ENCODE peak calls at places on chromosomes 4 and X, in four cellular contexts. T is colonic mucosa, P is GM23248, I is IMR-90. S is an unnamed sample.

GRCh38 chrX:129000797-129001196 is 522.5 kb downstream of the SMARCA1 start:
- DNase-seq in T (no peak), P (no peak), I (no peak), S (no peak)

GRCh38 chrX:153662266-153662665 is 11.3 kb downstream of the PNCK start:
- DNase-seq in T (peak), P (peak), I (peak), S (peak)

GRCh38 chrX:2511326-2511725 is 10.6 kb upstream of the DHRSX start:
- DNase-seq in T (no peak), P (no peak), I (no peak), S (no peak)

GRCh38 chr4:111639876-111640275 is 505.4 kb upstream of the FAM241A start:
- DNase-seq in T (no peak), P (peak), I (peak), S (no peak)

GRCh38 chr4:73411731-73412414 is 7.8 kb downstream of the ALB start:
- DNase-seq in T (no peak), P (no peak), I (no peak), S (no peak)

GRCh38 chrX:18885317-18886004 is 98.5 kb downstream of the PHKA2 start:
- DNase-seq in T (no peak), P (peak), I (peak), S (no peak)

GRCh38 chr4:2908686-2909085 is 54.5 kb downstream of the NOP14 start:
- DNase-seq in T (no peak), P (no peak), I (no peak), S (no peak)

GRCh38 chrX:24259544-24260240 is 54.2 kb downstream of the SUPT20HL2 start:
- DNase-seq in T (peak), P (peak), I (peak), S (peak)

GRCh38 chrX:5113128-5113527 is 1115.5 kb downstream of the NLGN4X start:
- DNase-seq in T (no peak), P (no peak), I (no peak), S (no peak)

GRCh38 chr4:68654946-68655721 is 15.3 kb downstream of the UGT2B15 start:
- DNase-seq in T (no peak), P (no peak), I (no peak), S (no peak)

GRCh38 chrX:19513383-19513782 is 1.9 kb downstream of the MAP3K15 start:
- DNase-seq in T (no peak), P (no peak), I (peak), S (no peak)

GRCh38 chrX:48697182-48697727 is 721 bp downstream of the SUV39H1 start:
- DNase-seq in T (no peak), P (no peak), I (no peak), S (no peak)

GRCh38 chr4:34181891-34182290 is 2062.4 kb downstream of the ARAP2 start:
- DNase-seq in T (no peak), P (peak), I (peak), S (peak)

GRCh38 chrX:30779453-30780030 is 109.5 kb downstream of the TAB3 start:
- DNase-seq in T (no peak), P (no peak), I (no peak), S (no peak)

DNA sequence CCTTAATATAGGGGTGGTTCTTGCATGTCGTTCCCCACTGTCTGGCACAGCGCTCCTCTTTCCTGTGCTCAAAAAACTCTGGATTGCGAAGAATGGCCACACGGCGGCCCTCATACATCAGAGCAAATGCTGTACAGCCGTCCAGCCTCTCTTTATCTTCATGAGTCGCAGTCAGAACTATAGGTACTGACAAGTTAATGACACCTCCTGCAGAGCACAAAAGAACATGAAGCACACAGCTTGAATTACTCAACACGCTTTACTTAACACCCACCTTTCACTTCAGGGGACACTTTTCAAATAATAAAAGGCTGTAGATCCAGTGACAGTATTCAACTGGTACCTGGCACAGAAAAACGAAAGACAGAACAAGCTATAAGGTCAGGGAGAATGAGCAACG is 65.3 kb downstream of the PAPSS1 start:
- DNase-seq in T (no peak), P (no peak), I (no peak), S (no peak)
- H3K9ac ChIP-seq in T (no peak), P (no peak), I (no peak), S (no peak)

DNA sequence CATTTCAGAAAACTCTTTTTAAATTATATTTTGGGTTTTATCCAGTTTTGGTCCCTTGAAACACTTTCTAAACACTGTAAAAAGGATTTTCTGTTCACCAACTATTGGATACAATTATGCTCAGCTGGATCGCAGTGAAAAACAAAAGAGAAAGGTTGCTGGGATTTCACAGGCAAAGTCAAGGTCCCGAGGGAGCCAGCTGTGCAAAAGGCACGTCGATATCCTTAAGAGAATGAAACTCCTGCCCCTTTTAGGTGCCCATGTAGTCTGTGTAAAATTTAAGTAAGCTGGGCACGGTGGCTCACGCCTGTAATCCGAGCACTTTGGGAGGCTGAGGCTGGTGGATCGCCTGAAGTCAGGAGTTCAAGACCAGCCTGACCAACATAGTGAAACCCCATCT is 1018.3 kb upstream of the INTU start:
- DNase-seq in T (no peak), P (no peak), I (no peak), S (no peak)
- H3K9ac ChIP-seq in T (no peak), P (no peak), I (no peak), S (no peak)

DNA sequence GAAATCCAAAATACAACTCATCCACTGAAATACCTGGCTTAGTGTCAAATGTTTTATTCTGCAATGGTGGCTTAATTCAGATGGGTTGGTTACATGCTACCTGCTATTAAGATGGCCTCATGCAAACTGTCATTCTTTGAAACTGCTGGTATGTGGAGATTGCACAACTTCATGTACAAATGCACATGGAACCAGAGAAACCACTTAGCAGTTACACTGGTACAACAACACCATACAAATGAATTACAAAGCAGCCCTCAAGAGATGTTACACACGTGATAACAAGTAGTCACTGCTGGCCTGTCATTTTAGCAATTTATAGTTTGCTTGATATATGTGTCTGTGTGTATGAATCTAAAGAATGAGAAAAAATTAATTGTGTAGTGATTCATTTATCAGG is 84.6 kb upstream of the STS start:
- DNase-seq in T (no peak), P (no peak), I (no peak), S (no peak)
- H3K9ac ChIP-seq in T (no peak), P (no peak), I (no peak), S (no peak)

DNA sequence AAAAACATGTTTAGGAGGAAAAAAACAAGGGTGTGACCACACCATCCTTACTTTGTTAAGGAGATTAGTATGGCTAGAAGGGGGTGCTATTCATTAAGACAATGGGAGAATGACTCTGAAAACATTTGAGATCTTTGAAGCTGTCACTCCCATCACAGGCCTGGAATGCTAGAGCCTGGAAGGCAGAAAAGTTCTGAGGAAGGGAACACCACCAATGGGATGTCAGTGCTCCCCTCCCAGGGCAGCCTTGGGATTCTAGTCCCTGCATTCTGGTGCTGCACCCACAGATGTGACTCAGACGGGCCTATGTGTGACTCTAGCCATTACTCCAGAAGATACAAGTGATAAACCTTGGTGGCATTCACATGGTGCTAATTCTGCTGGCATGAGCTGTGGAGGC is 162.2 kb upstream of the ANXA10 start:
- DNase-seq in T (no peak), P (peak), I (no peak), S (no peak)
- H3K9ac ChIP-seq in T (no peak), P (no peak), I (no peak), S (no peak)

DNA sequence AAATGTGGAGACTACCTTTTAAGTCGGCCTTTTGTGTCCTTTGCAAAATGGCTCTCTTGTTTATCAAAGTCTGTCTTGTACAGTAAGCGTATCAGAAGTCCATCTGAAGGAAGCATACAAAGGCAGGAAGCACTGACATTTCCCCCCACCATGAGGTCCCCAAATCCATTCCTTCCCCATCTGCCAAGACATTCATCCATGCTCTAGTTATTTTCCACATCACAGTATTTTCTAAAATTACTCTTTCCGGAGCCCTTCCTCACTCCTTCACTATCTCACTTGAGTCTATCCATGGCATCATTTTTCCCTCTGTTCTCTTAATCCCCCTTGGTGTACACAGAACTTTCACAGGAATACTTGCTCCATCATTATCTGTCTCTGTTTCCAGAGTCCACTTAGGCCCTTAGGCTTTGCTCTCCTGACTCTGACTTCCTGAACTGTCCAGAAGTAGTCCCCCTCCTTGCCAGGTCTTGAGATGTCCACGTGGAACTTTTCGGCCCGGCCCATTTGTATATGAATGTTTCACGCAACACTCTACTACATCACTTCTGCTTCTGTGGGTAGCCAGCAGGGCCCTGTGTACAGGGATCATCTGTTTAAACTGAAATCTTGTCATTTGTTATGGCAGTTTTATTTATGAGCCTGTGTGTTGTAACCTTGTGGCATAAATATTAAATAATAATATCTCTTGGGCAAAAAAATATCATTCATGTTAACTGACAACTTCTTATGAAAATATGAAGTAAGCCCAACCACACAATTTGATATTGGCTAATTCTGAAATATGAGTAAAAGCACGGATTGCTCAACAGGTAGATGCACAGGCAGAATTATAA is 2.0 kb downstream of the SEL1L3 start:
- DNase-seq in T (peak), P (peak), I (peak), S (peak)
- H3K9ac ChIP-seq in T (no peak), P (peak), I (no peak), S (no peak)

GRCh38 chr4:148007303-148007702 is 275.4 kb downstream of the ARHGAP10 start:
- DNase-seq in T (no peak), P (peak), I (peak), S (peak)
- H3K9ac ChIP-seq in T (no peak), P (peak), I (no peak), S (no peak)

S was measured in trophoblast cell.